ENCODE peak calls at places on chromosome 16, in eight cellular contexts. N is BJ, Q is tibial nerve, Y is HL-60, F is GM23338, G is lower lobe of right lung, V is upper lobe of right lung, K is heart right ventricle. J is an unnamed sample.

GRCh38 chr16:65704866-65705265 is 583.0 kb upstream of the CDH11 start:
- DNase-seq in N (no peak), Q (no peak), Y (no peak), F (peak; percentile 49), G (no peak), V (no peak), K (no peak), J (no peak)

GRCh38 chr16:27462846-27463682 is 61.1 kb downstream of the IL21R start:
- DNase-seq in N (no peak), Q (no peak), Y (no peak), F (no peak), G (peak; percentile 39), V (no peak), K (no peak), J (no peak)

GRCh38 chr16:63787014-63787413 is 1334.8 kb downstream of the CDH11 start:
- DNase-seq in N (no peak), Q (no peak), Y (no peak), F (peak; percentile 7), G (no peak), V (no peak), K (no peak), J (no peak)

GRCh38 chr16:83715217-83715920 is 92.4 kb upstream of the HSBP1 start:
- DNase-seq in N (no peak), Q (no peak), Y (no peak), F (no peak), G (peak; percentile 58), V (no peak), K (no peak), J (no peak)

GRCh38 chr16:57736419-57737281 is 1.1 kb downstream of the KATNB1 start:
- DNase-seq in N (peak; percentile 35), Q (no peak), Y (peak; percentile 70), F (peak; percentile 73), G (no peak), V (peak; percentile 67), K (no peak), J (peak; percentile 30)

GRCh38 chr16:15487336-15488284 is 53.2 kb downstream of the BMERB1 start:
- DNase-seq in N (no peak), Q (no peak), Y (no peak), F (no peak), G (no peak), V (no peak), K (no peak), J (no peak)

GRCh38 chr16:84239910-84240309 is at the start of gene KCNG4:
- DNase-seq in N (no peak), Q (no peak), Y (no peak), F (no peak), G (no peak), V (no peak), K (no peak), J (no peak)

GRCh38 chr16:22671301-22672076 is 142.5 kb upstream of the HS3ST2 start:
- DNase-seq in N (no peak), Q (no peak), Y (no peak), F (peak; percentile 53), G (no peak), V (no peak), K (no peak), J (no peak)

GRCh38 chr16:58515125-58515870 is at the start of gene SETD6:
- DNase-seq in N (peak; percentile 41), Q (peak; percentile 70), Y (peak; percentile 87), F (peak; percentile 94), G (peak; percentile 92), V (peak; percentile 95), K (peak; percentile 88), J (peak; percentile 73)

GRCh38 chr16:50878966-50879615 is 137.2 kb downstream of the CYLD start:
- DNase-seq in N (no peak), Q (no peak), Y (no peak), F (peak; percentile 64), G (no peak), V (no peak), K (no peak), J (no peak)

GRCh38 chr16:87297918-87298631 is 19.1 kb downstream of the C16orf95 start:
- DNase-seq in N (no peak), Q (no peak), Y (no peak), F (peak; percentile 92), G (no peak), V (no peak), K (no peak), J (no peak)

GRCh38 chr16:49427771-49428170 is 54.2 kb downstream of the C16orf78 start:
- DNase-seq in N (no peak), Q (no peak), Y (no peak), F (no peak), G (no peak), V (peak; percentile 48), K (no peak), J (no peak)

GRCh38 chr16:84724619-84725307 is 25.0 kb downstream of the USP10 start:
- DNase-seq in N (no peak), Q (no peak), Y (no peak), F (no peak), G (no peak), V (no peak), K (no peak), J (peak; percentile 32)

GRCh38 chr16:58501242-58502131 is 1.5 kb downstream of the NDRG4 start:
- DNase-seq in N (no peak), Q (no peak), Y (no peak), F (peak; percentile 92), G (peak; percentile 53), V (peak; percentile 65), K (no peak), J (no peak)

GRCh38 chr16:88975511-88976061 is 1.4 kb downstream of the CBFA2T3 start:
- DNase-seq in N (no peak), Q (no peak), Y (peak; percentile 45), F (no peak), G (no peak), V (no peak), K (no peak), J (no peak)

GRCh38 chr16:379183-379960 is 2.4 kb downstream of the PGAP6 start:
- DNase-seq in N (no peak), Q (no peak), Y (no peak), F (peak; percentile 88), G (peak; percentile 90), V (peak; percentile 93), K (no peak), J (no peak)

GRCh38 chr16:65061935-65062334 is 59.9 kb downstream of the CDH11 start:
- DNase-seq in N (no peak), Q (no peak), Y (no peak), F (no peak), G (no peak), V (no peak), K (no peak), J (no peak)

GRCh38 chr16:59597269-59597668 is 863.2 kb upstream of the GOT2 start:
- DNase-seq in N (no peak), Q (no peak), Y (no peak), F (no peak), G (no peak), V (no peak), K (no peak), J (no peak)

GRCh38 chr16:67158637-67159600 is 790 bp downstream of the TRADD start:
- DNase-seq in N (no peak), Q (no peak), Y (no peak), F (peak; percentile 62), G (peak; percentile 79), V (peak; percentile 83), K (no peak), J (no peak)

GRCh38 chr16:2102471-2102870 is 33.2 kb downstream of the PKD1 start:
- DNase-seq in N (no peak), Q (no peak), Y (no peak), F (no peak), G (no peak), V (no peak), K (no peak), J (no peak)
- TF ChIP-seq CTCF in N (no peak), Q (no peak), Y (no peak), F (no peak), G (no peak), V (no peak), K (no peak), J (no peak)

GRCh38 chr16:14307623-14308356 is 236.7 kb downstream of the MRTFB start:
- DNase-seq in N (no peak), Q (no peak), Y (no peak), F (peak; percentile 21), G (no peak), V (no peak), K (peak; percentile 19), J (no peak)
- H3K4me3 ChIP-seq in N (no peak overlapping the region), Q (no peak overlapping the region), Y (no peak overlapping the region), F (no peak overlapping the region), G (no peak overlapping the region), V (no peak overlapping the region), K (no peak overlapping the region), J (no peak overlapping the region)

GRCh38 chr16:72815348-72816318 is 232.3 kb downstream of the ZFHX3 start:
- DNase-seq in N (no peak), Q (no peak), Y (no peak), F (no peak), G (no peak), V (no peak), K (no peak), J (no peak)

GRCh38 chr16:72819345-72819744 is 228.6 kb downstream of the ZFHX3 start:
- DNase-seq in N (peak; percentile 32), Q (no peak), Y (no peak), F (no peak), G (no peak), V (no peak), K (no peak), J (no peak)

GRCh38 chr16:72821551-72821950 is 226.4 kb downstream of the ZFHX3 start:
- DNase-seq in N (no peak), Q (no peak), Y (no peak), F (no peak), G (no peak), V (no peak), K (no peak), J (no peak)

GRCh38 chr16:72814226-72814625 is 233.7 kb downstream of the ZFHX3 start:
- DNase-seq in N (no peak), Q (no peak), Y (no peak), F (no peak), G (no peak), V (no peak), K (no peak), J (no peak)

GRCh38 chr16:72818286-72818845 is 229.6 kb downstream of the ZFHX3 start:
- DNase-seq in N (no peak), Q (no peak), Y (no peak), F (peak; percentile 67), G (no peak), V (no peak), K (no peak), J (no peak)
- TF ChIP-seq CTCF in N (peak; percentile 20), Q (no peak), Y (no peak), F (peak; percentile 67), G (no peak), V (no peak), K (no peak), J (no peak)

GRCh38 chr16:69111216-69111615 is 5.8 kb downstream of the HAS3 start:
- DNase-seq in N (no peak), Q (no peak), Y (no peak), F (no peak), G (no peak), V (peak; percentile 36), K (no peak), J (no peak)

GRCh38 chr16:69108069-69108904 is 2.8 kb downstream of the HAS3 start:
- DNase-seq in N (no peak), Q (no peak), Y (no peak), F (peak; percentile 75), G (no peak), V (peak; percentile 63), K (no peak), J (no peak)

GRCh38 chr16:69110406-69110805 is 5.0 kb downstream of the HAS3 start:
- DNase-seq in N (no peak), Q (no peak), Y (no peak), F (no peak), G (no peak), V (peak; percentile 15), K (no peak), J (no peak)

GRCh38 chr16:69108905-69109252 is 3.4 kb downstream of the HAS3 start:
- DNase-seq in N (no peak), Q (no peak), Y (no peak), F (no peak), G (no peak), V (peak; percentile 45), K (no peak), J (no peak)

GRCh38 chr16:69109486-69110270 is 4.2 kb downstream of the HAS3 start:
- DNase-seq in N (no peak), Q (no peak), Y (no peak), F (no peak), G (no peak), V (peak; percentile 62), K (no peak), J (no peak)
- H3K4me3 ChIP-seq in N (no peak overlapping the region), Q (no peak overlapping the region), Y (no peak overlapping the region), F (no peak overlapping the region), G (no peak overlapping the region), V (no peak overlapping the region), K (no peak overlapping the region), J (no peak overlapping the region)